ENCODE peak calls at places on chromosome 6, in seven cellular contexts. S, L, B, D, A, Y and N are unnamed samples.

GRCh38 chr6:84052204-84052882 is 18.8 kb downstream of the MRAP2 start:
- DNase-seq in S (peak), L (no peak), B (peak), D (peak), A (no peak), Y (peak), N (peak)

GRCh38 chr6:51098801-51099200 is 280.1 kb downstream of the TFAP2B start:
- DNase-seq in S (no peak), L (no peak), B (no peak), D (peak), A (no peak), Y (no peak), N (no peak)

GRCh38 chr6:157019115-157019628 is 242.0 kb downstream of the ARID1B start:
- DNase-seq in S (no peak), L (no peak), B (peak), D (peak), A (no peak), Y (peak), N (no peak)

GRCh38 chr6:2524090-2524489 is 226.6 kb downstream of the MYLK4 start:
- DNase-seq in S (no peak), L (no peak), B (no peak), D (no peak), A (no peak), Y (no peak), N (no peak)

GRCh38 chr6:38504996-38505395 is 134.7 kb downstream of the BTBD9 start:
- DNase-seq in S (no peak), L (no peak), B (no peak), D (no peak), A (no peak), Y (no peak), N (no peak)

GRCh38 chr6:127520061-127520460 is 926 bp upstream of the MTCL3 start:
- DNase-seq in S (no peak), L (no peak), B (peak), D (peak), A (no peak), Y (peak), N (no peak)

GRCh38 chr6:45574885-45575284 is 197.2 kb upstream of the SUPT3H start:
- DNase-seq in S (no peak), L (no peak), B (no peak), D (no peak), A (no peak), Y (no peak), N (no peak)

GRCh38 chr6:28134716-28135115 is 7.0 kb upstream of the ZKSCAN8 start:
- DNase-seq in S (no peak), L (no peak), B (no peak), D (no peak), A (no peak), Y (no peak), N (no peak)

GRCh38 chr6:9168669-9169068 is 733.3 kb upstream of the SLC35B3 start:
- DNase-seq in S (no peak), L (no peak), B (no peak), D (no peak), A (no peak), Y (no peak), N (no peak)

GRCh38 chr6:105646391-105646867 is 243.5 kb upstream of the PREP start:
- DNase-seq in S (no peak), L (no peak), B (no peak), D (peak), A (no peak), Y (peak), N (no peak)

GRCh38 chr6:129267028-129267427 is 384.1 kb downstream of the LAMA2 start:
- DNase-seq in S (no peak), L (no peak), B (no peak), D (no peak), A (no peak), Y (no peak), N (no peak)

GRCh38 chr6:89506716-89507597 is 74.0 kb downstream of the ANKRD6 start:
- DNase-seq in S (no peak), L (no peak), B (no peak), D (no peak), A (no peak), Y (no peak), N (no peak)

GRCh38 chr6:15535495-15536200 is 127.2 kb downstream of the DTNBP1 start:
- DNase-seq in S (no peak), L (no peak), B (peak), D (no peak), A (no peak), Y (no peak), N (no peak)

GRCh38 chr6:71395731-71396409 is 107.3 kb downstream of the OGFRL1 start:
- DNase-seq in S (no peak), L (no peak), B (no peak), D (no peak), A (no peak), Y (no peak), N (peak)

GRCh38 chr6:56766806-56767178 is 124.1 kb upstream of the DST start:
- DNase-seq in S (peak), L (no peak), B (peak), D (peak), A (no peak), Y (peak), N (no peak)

GRCh38 chr6:6858533-6858982 is 249.2 kb upstream of the RREB1 start:
- DNase-seq in S (no peak), L (no peak), B (no peak), D (no peak), A (no peak), Y (no peak), N (no peak)

GRCh38 chr6:165732696-165733486 is 69.8 kb upstream of the PDE10A start:
- DNase-seq in S (no peak), L (no peak), B (no peak), D (no peak), A (no peak), Y (no peak), N (no peak)

GRCh38 chr6:117515326-117515725 is 32.9 kb downstream of the DCBLD1 start:
- DNase-seq in S (no peak), L (no peak), B (no peak), D (no peak), A (no peak), Y (no peak), N (no peak)

GRCh38 chr6:3549314-3549940 is 92.6 kb upstream of the SLC22A23 start:
- DNase-seq in S (no peak), L (no peak), B (no peak), D (peak), A (no peak), Y (no peak), N (no peak)

GRCh38 chr6:50249493-50249892 is 199.8 kb upstream of the DEFB112 start:
- DNase-seq in S (no peak), L (no peak), B (no peak), D (peak), A (no peak), Y (peak), N (no peak)

GRCh38 chr6:150733726-150734125 is 131.8 kb upstream of the MTHFD1L start:
- DNase-seq in S (no peak), L (no peak), B (no peak), D (no peak), A (no peak), Y (no peak), N (no peak)

GRCh38 chr6:47810885-47811284 is 29.1 kb downstream of the OPN5 start:
- DNase-seq in S (no peak), L (no peak), B (no peak), D (no peak), A (no peak), Y (no peak), N (no peak)

GRCh38 chr6:116370717-116371383 is at the start of gene DSE:
- DNase-seq in S (peak), L (peak), B (peak), D (peak), A (peak), Y (peak), N (peak)

GRCh38 chr6:97440590-97441176 is 157.7 kb upstream of the MMS22L start:
- DNase-seq in S (no peak), L (no peak), B (peak), D (peak), A (no peak), Y (peak), N (no peak)

GRCh38 chr6:38185244-38185643 is 365.7 kb downstream of the ZFAND3 start:
- DNase-seq in S (no peak), L (no peak), B (no peak), D (no peak), A (no peak), Y (no peak), N (no peak)

GRCh38 chr6:134182528-134182927 is 130.1 kb upstream of the SLC2A12 start:
- DNase-seq in S (no peak), L (no peak), B (no peak), D (no peak), A (no peak), Y (no peak), N (no peak)
- H3K4me3 ChIP-seq in S (no peak), L (no peak), B (no peak), D (no peak), A (no peak), Y (no peak), N (no peak)

DNA sequence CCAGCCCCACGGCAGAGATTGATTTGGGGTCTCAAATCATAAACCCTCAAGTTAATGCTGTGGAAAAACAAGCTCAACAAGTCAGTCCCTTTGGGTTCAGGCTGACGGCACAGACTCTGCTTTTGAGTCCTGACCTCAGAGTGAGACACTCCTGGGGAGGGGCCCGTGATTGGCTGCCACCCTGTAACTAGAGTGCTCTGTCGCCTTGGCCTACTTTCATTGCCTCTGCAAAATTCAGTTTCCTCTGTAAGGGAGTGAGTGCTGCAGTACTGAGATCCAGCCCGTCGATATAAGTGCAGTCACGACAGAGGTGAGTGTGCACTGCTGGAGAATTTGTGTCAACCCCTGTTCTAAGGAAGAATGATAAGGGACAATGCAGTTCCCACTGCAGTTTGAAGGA is 105.6 kb downstream of the ANKS1A start:
- DNase-seq in S (no peak), L (no peak), B (no peak), D (no peak), A (no peak), Y (no peak), N (no peak)
- H3K4me3 ChIP-seq in S (no peak), L (no peak), B (no peak), D (no peak), A (no peak), Y (no peak), N (no peak)

GRCh38 chr6:26305097-26305841 is 59.7 kb upstream of the BTN3A2 start:
- DNase-seq in S (no peak), L (peak), B (peak), D (peak), A (peak), Y (peak), N (peak)
- H3K4me3 ChIP-seq in S (peak), L (peak), B (peak), D (peak), A (peak), Y (peak), N (peak)

GRCh38 chr6:93721386-93722048 is 302.2 kb upstream of the EPHA7 start:
- DNase-seq in S (no peak), L (no peak), B (peak), D (peak), A (no peak), Y (peak), N (no peak)

GRCh38 chr6:93731306-93731705 is 311.9 kb upstream of the EPHA7 start:
- DNase-seq in S (no peak), L (no peak), B (no peak), D (no peak), A (no peak), Y (no peak), N (no peak)

DNA sequence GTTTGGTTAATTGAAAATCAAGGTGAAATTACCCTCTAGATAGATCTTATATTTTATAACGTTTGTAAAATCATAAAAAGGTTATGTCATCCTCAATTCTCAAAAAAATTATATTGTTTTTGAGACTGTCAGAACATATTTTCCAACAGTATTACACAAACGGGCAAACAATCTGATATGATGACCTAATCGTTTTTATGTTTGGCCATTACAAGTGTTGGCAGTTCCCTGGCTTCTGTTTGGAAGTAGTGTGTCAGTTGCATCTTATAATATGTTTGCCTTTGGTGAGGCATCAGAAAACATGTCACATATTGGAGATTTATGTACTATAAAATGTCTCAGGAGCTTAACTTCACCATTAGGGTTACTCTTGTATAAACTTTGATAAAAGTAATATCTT is 308.1 kb upstream of the EPHA7 start:
- DNase-seq in S (no peak), L (no peak), B (no peak), D (peak), A (no peak), Y (no peak), N (no peak)
- H3K4me3 ChIP-seq in S (no peak), L (no peak), B (no peak), D (no peak), A (no peak), Y (no peak), N (no peak)